ENCODE peak calls at places on chromosomes 2 and 18, in six cellular contexts. One of them, this sample, is unnamed.

GRCh38 chr2:64857581-64858471 is 131.4 kb upstream of the SLC1A4 start:
- DNase-seq in cardiac muscle cell: peak
- DNase-seq in A549: no peak
- DNase-seq in brain microvascular endothelial cell: peak
- DNase-seq in CD4-positive, alpha-beta T cell: no peak
- DNase-seq in lung: no peak
- DNase-seq in this sample: no peak

GRCh38 chr2:42614838-42615237 is 46.4 kb downstream of the MTA3 start:
- DNase-seq in CD4-positive, alpha-beta T cell: no peak
- DNase-seq in cardiac muscle cell: no peak
- DNase-seq in brain microvascular endothelial cell: no peak
- DNase-seq in A549: peak
- DNase-seq in lung: no peak
- DNase-seq in this sample: peak

GRCh38 chr2:158315000-158315399 is 141.6 kb downstream of the CCDC148 start:
- DNase-seq in brain microvascular endothelial cell: no peak
- DNase-seq in cardiac muscle cell: no peak
- DNase-seq in lung: no peak
- DNase-seq in CD4-positive, alpha-beta T cell: no peak
- DNase-seq in A549: no peak
- DNase-seq in this sample: no peak

GRCh38 chr2:4678937-4679336 is 975.6 kb downstream of the DCDC2C start:
- DNase-seq in CD4-positive, alpha-beta T cell: no peak
- DNase-seq in cardiac muscle cell: no peak
- DNase-seq in lung: no peak
- DNase-seq in A549: no peak
- DNase-seq in brain microvascular endothelial cell: no peak
- DNase-seq in this sample: no peak

GRCh38 chr18:12838178-12838634 is 45.8 kb downstream of the PTPN2 start:
- DNase-seq in cardiac muscle cell: no peak
- DNase-seq in brain microvascular endothelial cell: peak
- DNase-seq in lung: peak
- DNase-seq in A549: peak
- DNase-seq in CD4-positive, alpha-beta T cell: no peak
- DNase-seq in this sample: no peak

GRCh38 chr2:85588218-85589044 is 4.2 kb downstream of the VAMP5 start:
- DNase-seq in CD4-positive, alpha-beta T cell: no peak
- DNase-seq in cardiac muscle cell: no peak
- DNase-seq in brain microvascular endothelial cell: no peak
- DNase-seq in A549: no peak
- DNase-seq in lung: no peak
- DNase-seq in this sample: no peak

GRCh38 chr2:104406273-104406726 is 447.6 kb upstream of the POU3F3 start:
- DNase-seq in brain microvascular endothelial cell: no peak
- DNase-seq in cardiac muscle cell: peak
- DNase-seq in CD4-positive, alpha-beta T cell: no peak
- DNase-seq in lung: no peak
- DNase-seq in A549: no peak
- DNase-seq in this sample: no peak

GRCh38 chr2:43220982-43221659 is 5.3 kb downstream of the ZFP36L2 start:
- DNase-seq in CD4-positive, alpha-beta T cell: peak
- DNase-seq in brain microvascular endothelial cell: peak
- DNase-seq in A549: no peak
- DNase-seq in lung: peak
- DNase-seq in cardiac muscle cell: no peak
- DNase-seq in this sample: peak

GRCh38 chr2:188475945-188476344 is 184.3 kb downstream of the GULP1 start:
- DNase-seq in A549: peak
- DNase-seq in lung: no peak
- DNase-seq in cardiac muscle cell: no peak
- DNase-seq in brain microvascular endothelial cell: peak
- DNase-seq in CD4-positive, alpha-beta T cell: no peak
- DNase-seq in this sample: no peak

GRCh38 chr2:214810670-214811069 is 1.2 kb upstream of the BARD1 start:
- DNase-seq in cardiac muscle cell: no peak
- DNase-seq in lung: no peak
- DNase-seq in CD4-positive, alpha-beta T cell: no peak
- DNase-seq in brain microvascular endothelial cell: no peak
- DNase-seq in A549: no peak
- DNase-seq in this sample: peak

GRCh38 chr2:12109363-12110017 is 363.1 kb downstream of the LPIN1 start:
- DNase-seq in CD4-positive, alpha-beta T cell: no peak
- DNase-seq in cardiac muscle cell: no peak
- DNase-seq in A549: no peak
- DNase-seq in lung: no peak
- DNase-seq in brain microvascular endothelial cell: no peak
- DNase-seq in this sample: no peak

GRCh38 chr18:10973579-10974260 is 175.6 kb downstream of the PIEZO2 start:
- DNase-seq in brain microvascular endothelial cell: no peak
- DNase-seq in lung: no peak
- DNase-seq in cardiac muscle cell: no peak
- DNase-seq in A549: peak
- DNase-seq in CD4-positive, alpha-beta T cell: no peak
- DNase-seq in this sample: no peak

GRCh38 chr18:76980663-76981387 is 151.8 kb downstream of the MBP start:
- DNase-seq in cardiac muscle cell: no peak
- DNase-seq in A549: no peak
- DNase-seq in brain microvascular endothelial cell: no peak
- DNase-seq in CD4-positive, alpha-beta T cell: no peak
- DNase-seq in lung: no peak
- DNase-seq in this sample: peak

GRCh38 chr2:23293756-23294155 is 91.2 kb upstream of the KLHL29 start:
- DNase-seq in cardiac muscle cell: no peak
- DNase-seq in A549: no peak
- DNase-seq in CD4-positive, alpha-beta T cell: no peak
- DNase-seq in lung: no peak
- DNase-seq in brain microvascular endothelial cell: no peak
- DNase-seq in this sample: no peak

GRCh38 chr2:190318514-190318913 is 1.1 kb downstream of the HIBCH start:
- DNase-seq in brain microvascular endothelial cell: no peak
- DNase-seq in CD4-positive, alpha-beta T cell: no peak
- DNase-seq in A549: no peak
- DNase-seq in cardiac muscle cell: no peak
- DNase-seq in lung: no peak
- DNase-seq in this sample: no peak

GRCh38 chr2:207163815-207164747 is 1.7 kb downstream of the KLF7 start:
- DNase-seq in brain microvascular endothelial cell: no peak
- DNase-seq in lung: peak
- DNase-seq in cardiac muscle cell: peak
- DNase-seq in A549: peak
- DNase-seq in CD4-positive, alpha-beta T cell: peak
- DNase-seq in this sample: peak

GRCh38 chr18:78232196-78232595 is 747.4 kb upstream of the SALL3 start:
- DNase-seq in brain microvascular endothelial cell: no peak
- DNase-seq in A549: no peak
- DNase-seq in cardiac muscle cell: no peak
- DNase-seq in lung: no peak
- DNase-seq in CD4-positive, alpha-beta T cell: no peak
- DNase-seq in this sample: no peak

GRCh38 chr18:13562494-13563029 is 163.8 kb downstream of the FAM210A start:
- DNase-seq in CD4-positive, alpha-beta T cell: peak
- DNase-seq in brain microvascular endothelial cell: no peak
- DNase-seq in cardiac muscle cell: peak
- DNase-seq in A549: no peak
- DNase-seq in lung: no peak
- DNase-seq in this sample: peak

GRCh38 chr2:241199286-241199685 is 10.8 kb downstream of the ANO7 start:
- DNase-seq in brain microvascular endothelial cell: no peak
- DNase-seq in cardiac muscle cell: no peak
- DNase-seq in A549: no peak
- DNase-seq in CD4-positive, alpha-beta T cell: no peak
- DNase-seq in lung: no peak
- DNase-seq in this sample: no peak

GRCh38 chr2:241200822-241201395 is 12.4 kb downstream of the ANO7 start:
- DNase-seq in lung: no peak
- DNase-seq in A549: no peak
- DNase-seq in cardiac muscle cell: no peak
- DNase-seq in CD4-positive, alpha-beta T cell: no peak
- DNase-seq in brain microvascular endothelial cell: no peak
- DNase-seq in this sample: no peak

GRCh38 chr2:241198381-241199282 is 10.2 kb downstream of the ANO7 start:
- DNase-seq in A549: no peak
- DNase-seq in CD4-positive, alpha-beta T cell: no peak
- DNase-seq in brain microvascular endothelial cell: no peak
- DNase-seq in cardiac muscle cell: no peak
- DNase-seq in lung: no peak
- DNase-seq in this sample: no peak

GRCh38 chr2:241201445-241202267 is 13.2 kb downstream of the ANO7 start:
- DNase-seq in brain microvascular endothelial cell: no peak
- DNase-seq in A549: no peak
- DNase-seq in lung: no peak
- DNase-seq in CD4-positive, alpha-beta T cell: no peak
- DNase-seq in cardiac muscle cell: no peak
- DNase-seq in this sample: no peak

DNA sequence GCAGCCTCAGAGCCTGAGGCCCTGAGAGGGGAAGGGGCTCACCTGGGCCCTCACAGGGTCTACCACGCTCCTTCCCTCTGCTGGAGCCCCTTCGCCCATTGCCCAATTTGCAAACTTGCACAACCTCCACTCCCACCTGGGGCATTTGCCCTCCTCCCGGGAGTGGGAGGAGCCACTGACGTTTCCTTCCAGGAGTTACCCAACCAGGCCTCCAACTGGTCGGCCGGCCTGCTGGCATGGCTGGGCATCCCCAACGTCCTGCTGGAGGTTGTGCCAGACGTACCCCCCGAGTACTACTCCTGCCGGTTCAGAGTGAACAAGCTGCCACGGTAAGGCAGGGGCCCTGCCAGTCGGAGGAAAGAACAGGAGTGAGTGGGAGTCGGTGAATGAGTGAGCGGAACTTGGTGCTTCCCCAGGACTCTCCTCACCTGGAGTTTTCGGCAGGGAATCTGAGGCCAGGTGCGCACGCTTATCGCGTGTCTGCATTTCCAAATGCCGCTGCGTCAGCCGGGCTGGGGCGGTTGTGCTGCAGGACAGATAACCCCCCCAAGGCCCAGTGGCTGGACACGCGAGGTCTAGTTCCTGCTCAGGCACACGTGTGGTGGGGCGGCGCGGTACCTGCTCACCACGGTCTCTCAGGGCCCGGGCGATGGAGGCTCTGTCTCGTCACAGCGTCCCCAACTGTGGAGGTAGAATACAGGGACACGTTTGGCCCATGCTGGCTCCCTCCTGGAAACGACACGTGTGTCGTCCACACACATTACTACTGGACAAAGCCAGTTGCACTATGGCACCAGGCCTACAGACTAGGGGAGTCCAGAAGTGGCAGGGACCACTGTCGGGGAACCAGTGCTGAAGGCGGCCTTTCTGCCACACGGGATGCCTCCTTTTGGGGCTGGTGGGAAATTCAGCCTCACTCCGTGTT is 11.7 kb downstream of the ANO7 start:
- DNase-seq in cardiac muscle cell: no peak
- DNase-seq in brain microvascular endothelial cell: no peak
- DNase-seq in A549: no peak
- DNase-seq in CD4-positive, alpha-beta T cell: no peak
- DNase-seq in lung: no peak
- DNase-seq in this sample: no peak
- H3K27ac ChIP-seq in cardiac muscle cell: no peak
- H3K27ac ChIP-seq in brain microvascular endothelial cell: no peak
- H3K27ac ChIP-seq in A549: no peak
- H3K27ac ChIP-seq in CD4-positive, alpha-beta T cell: no peak
- H3K27ac ChIP-seq in lung: no peak
- H3K27ac ChIP-seq in this sample: no peak

GRCh38 chr18:35618703-35619102 is 37.2 kb downstream of the GALNT1 start:
- DNase-seq in brain microvascular endothelial cell: no peak
- DNase-seq in lung: no peak
- DNase-seq in A549: no peak
- DNase-seq in cardiac muscle cell: peak
- DNase-seq in CD4-positive, alpha-beta T cell: no peak
- DNase-seq in this sample: no peak

GRCh38 chr18:35618289-35618688 is 36.7 kb downstream of the GALNT1 start:
- DNase-seq in brain microvascular endothelial cell: no peak
- DNase-seq in cardiac muscle cell: no peak
- DNase-seq in A549: no peak
- DNase-seq in CD4-positive, alpha-beta T cell: no peak
- DNase-seq in lung: no peak
- DNase-seq in this sample: no peak

GRCh38 chr18:35619468-35619867 is 37.9 kb downstream of the GALNT1 start:
- DNase-seq in cardiac muscle cell: no peak
- DNase-seq in CD4-positive, alpha-beta T cell: no peak
- DNase-seq in A549: no peak
- DNase-seq in lung: no peak
- DNase-seq in brain microvascular endothelial cell: no peak
- DNase-seq in this sample: no peak

GRCh38 chr18:35620765-35621164 is 39.2 kb downstream of the GALNT1 start:
- DNase-seq in A549: no peak
- DNase-seq in CD4-positive, alpha-beta T cell: no peak
- DNase-seq in lung: no peak
- DNase-seq in brain microvascular endothelial cell: no peak
- DNase-seq in cardiac muscle cell: no peak
- DNase-seq in this sample: no peak

GRCh38 chr18:35619941-35620340 is 38.4 kb downstream of the GALNT1 start:
- DNase-seq in CD4-positive, alpha-beta T cell: no peak
- DNase-seq in brain microvascular endothelial cell: no peak
- DNase-seq in A549: no peak
- DNase-seq in cardiac muscle cell: no peak
- DNase-seq in lung: no peak
- DNase-seq in this sample: no peak
- H3K27ac ChIP-seq in CD4-positive, alpha-beta T cell: no peak
- H3K27ac ChIP-seq in brain microvascular endothelial cell: no peak
- H3K27ac ChIP-seq in A549: peak
- H3K27ac ChIP-seq in cardiac muscle cell: no peak
- H3K27ac ChIP-seq in lung: no peak
- H3K27ac ChIP-seq in this sample: no peak

GRCh38 chr18:22471546-22472131 is 53.9 kb upstream of the CTAGE1 start:
- DNase-seq in lung: no peak
- DNase-seq in cardiac muscle cell: peak
- DNase-seq in CD4-positive, alpha-beta T cell: no peak
- DNase-seq in brain microvascular endothelial cell: peak
- DNase-seq in A549: no peak
- DNase-seq in this sample: no peak
- H3K27ac ChIP-seq in lung: peak
- H3K27ac ChIP-seq in cardiac muscle cell: peak
- H3K27ac ChIP-seq in CD4-positive, alpha-beta T cell: no peak
- H3K27ac ChIP-seq in brain microvascular endothelial cell: peak
- H3K27ac ChIP-seq in A549: peak
- H3K27ac ChIP-seq in this sample: no peak

DNA sequence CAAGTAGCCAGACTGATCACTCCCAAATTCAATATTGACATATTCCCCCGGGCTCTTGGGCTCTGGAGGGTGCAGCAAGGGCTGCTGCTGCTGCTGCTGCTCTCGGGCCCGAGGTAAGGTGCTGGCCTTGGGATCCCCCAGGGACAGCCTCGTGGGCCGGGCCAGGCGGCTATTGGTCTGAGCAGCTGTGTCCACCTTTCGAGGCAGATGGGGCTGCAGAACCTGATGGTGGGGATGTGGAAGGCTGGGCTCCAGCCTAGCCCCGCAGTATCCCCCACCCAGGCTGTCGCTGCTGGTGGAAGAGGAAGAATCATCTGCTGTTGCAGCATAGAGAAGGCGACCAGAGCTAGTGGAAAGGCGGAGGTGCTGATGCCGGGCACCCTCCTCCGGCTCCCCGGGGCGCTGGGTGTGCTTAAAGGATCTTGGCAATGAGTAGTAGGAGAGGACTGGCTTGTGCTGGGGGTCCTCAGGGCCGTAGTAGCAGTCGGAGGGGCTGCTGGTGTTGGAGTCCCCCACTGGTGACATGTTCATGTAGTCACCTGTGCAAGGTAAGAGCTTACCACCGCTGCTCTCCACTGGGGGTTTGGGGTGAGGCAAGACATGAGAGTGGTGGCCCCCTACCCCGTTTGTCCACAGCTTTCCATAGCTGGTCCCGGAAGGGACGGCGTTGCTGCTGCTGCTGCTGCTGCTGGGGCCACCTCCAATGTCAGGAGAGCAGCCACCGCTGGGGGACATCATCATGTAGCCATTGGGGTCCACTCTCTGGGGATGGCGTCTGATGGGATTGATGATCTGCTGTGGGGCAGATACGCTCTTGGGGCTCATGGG is 3.4 kb downstream of the IRS1 start:
- DNase-seq in lung: no peak
- DNase-seq in cardiac muscle cell: no peak
- DNase-seq in CD4-positive, alpha-beta T cell: no peak
- DNase-seq in brain microvascular endothelial cell: no peak
- DNase-seq in A549: no peak
- DNase-seq in this sample: no peak
- H3K27ac ChIP-seq in lung: peak
- H3K27ac ChIP-seq in cardiac muscle cell: no peak
- H3K27ac ChIP-seq in CD4-positive, alpha-beta T cell: no peak
- H3K27ac ChIP-seq in brain microvascular endothelial cell: no peak
- H3K27ac ChIP-seq in A549: peak
- H3K27ac ChIP-seq in this sample: peak

This sample was measured in Peyer's patch.